ENCODE peak calls at places on chromosomes 1 and 21, in ten cellular contexts. I is upper lobe of right lung, D is GM23248, C is endothelial cell of umbilical vein, A is fibroblast of lung, Q is spleen, O is aorta, W is colonic mucosa, R is PC-9, K is BE2C. F is an unnamed sample.
A peak's percentile ranks its signal among the peaks of the same experiment; 100 is the strongest.

GRCh38 chr1:59593798-59594790 is 220.7 kb upstream of the HOOK1 start:
- DNase-seq in I (no peak), D (no peak), C (no peak), A (no peak), Q (no peak), O (no peak), W (no peak), R (no peak), K (no peak), F (no peak)

GRCh38 chr1:206507395-206508129 is at the start of gene RASSF5:
- DNase-seq in I (peak; percentile 96), D (peak; percentile 77), C (peak; percentile 29), A (peak; percentile 64), Q (peak; percentile 95), O (peak; percentile 96), W (peak; percentile 87), R (peak; percentile 89), K (no peak), F (no peak)

GRCh38 chr21:39168800-39169199 is 14.5 kb downstream of the PSMG1 start:
- DNase-seq in I (no peak), D (no peak), C (no peak), A (no peak), Q (no peak), O (no peak), W (no peak), R (no peak), K (no peak), F (no peak)

GRCh38 chr21:33969600-33969999 is 54.0 kb upstream of the ATP5PO start:
- DNase-seq in I (no peak), D (no peak), C (no peak), A (no peak), Q (no peak), O (no peak), W (no peak), R (no peak), K (no peak), F (no peak)

GRCh38 chr21:32569261-32570230 is 15.8 kb downstream of the TCP10L start:
- DNase-seq in I (peak; percentile 89), D (peak; percentile 88), C (peak; percentile 87), A (peak; percentile 80), Q (peak; percentile 90), O (peak; percentile 90), W (peak; percentile 83), R (peak; percentile 68), K (peak; percentile 77), F (peak; percentile 90)

GRCh38 chr1:229029644-229030235 is 241.2 kb upstream of the RAB4A start:
- DNase-seq in I (no peak), D (peak; percentile 44), C (no peak), A (no peak), Q (no peak), O (no peak), W (no peak), R (no peak), K (no peak), F (no peak)

GRCh38 chr1:117646007-117646913 is 40.4 kb downstream of the TENT5C start:
- DNase-seq in I (no peak), D (peak; percentile 33), C (no peak), A (no peak), Q (no peak), O (no peak), W (peak; percentile 63), R (no peak), K (no peak), F (no peak)

GRCh38 chr1:107358611-107359342 is 217.9 kb downstream of the NTNG1 start:
- DNase-seq in I (no peak), D (peak; percentile 18), C (no peak), A (peak; percentile 14), Q (no peak), O (no peak), W (no peak), R (no peak), K (no peak), F (no peak)

GRCh38 chr1:91889717-91890459 is 3.9 kb upstream of the TGFBR3 start:
- DNase-seq in I (no peak), D (peak; percentile 52), C (peak; percentile 44), A (peak; percentile 53), Q (no peak), O (no peak), W (no peak), R (peak; percentile 19), K (no peak), F (no peak)

GRCh38 chr1:245234217-245235120 is 79.7 kb downstream of the KIF26B start:
- DNase-seq in I (peak; percentile 62), D (no peak), C (no peak), A (peak; percentile 32), Q (no peak), O (no peak), W (no peak), R (no peak), K (no peak), F (peak; percentile 12)

GRCh38 chr1:18539171-18539570 is 58.4 kb downstream of the KLHDC7A start:
- DNase-seq in I (peak; percentile 85), D (no peak), C (no peak), A (no peak), Q (no peak), O (peak; percentile 9), W (no peak), R (no peak), K (no peak), F (no peak)

GRCh38 chr1:170262540-170262939 is 116.8 kb downstream of the NTMT2 start:
- DNase-seq in I (no peak), D (peak; percentile 10), C (no peak), A (peak; percentile 16), Q (no peak), O (no peak), W (no peak), R (no peak), K (no peak), F (no peak)

GRCh38 chr1:161013104-161013590 is 7.8 kb downstream of the F11R start:
- DNase-seq in I (peak; percentile 37), D (peak; percentile 39), C (no peak), A (no peak), Q (no peak), O (no peak), W (no peak), R (no peak), K (no peak), F (no peak)

DNA sequence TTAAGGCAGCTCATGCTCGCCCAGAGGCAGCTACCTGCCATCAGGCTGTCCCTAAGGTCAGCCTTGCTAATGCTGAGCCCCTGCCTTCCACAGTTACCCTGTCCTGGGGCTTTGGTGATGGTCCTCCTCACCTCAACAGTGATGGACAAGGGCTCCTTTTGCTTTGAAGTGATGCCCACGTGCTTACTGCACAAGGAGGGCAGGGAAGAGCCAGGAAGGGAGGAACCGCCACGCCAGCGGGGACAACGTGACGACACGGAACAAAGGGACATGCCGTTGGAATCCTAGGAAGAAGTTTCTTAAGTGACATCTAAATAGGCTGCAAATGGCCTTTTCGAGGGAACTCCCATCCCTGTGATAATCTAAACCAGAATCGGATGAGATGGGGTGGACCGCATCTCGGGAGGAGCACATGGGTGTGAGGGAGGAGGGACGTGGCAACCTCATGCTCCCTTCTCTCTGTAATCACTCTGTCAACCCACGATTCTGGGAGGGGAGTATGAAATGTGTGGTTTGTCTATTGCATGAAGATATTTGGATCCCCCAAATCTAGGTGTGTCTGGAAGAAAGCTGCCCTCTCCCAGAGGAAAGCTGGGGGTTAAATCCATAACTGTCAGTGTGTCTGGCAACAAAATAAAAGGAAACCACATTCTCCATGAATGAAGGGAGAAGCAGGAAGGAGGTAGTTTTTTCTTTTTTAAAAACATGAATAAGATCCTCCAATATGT is 110.9 kb upstream of the IRF2BP2 start:
- DNase-seq in I (no peak), D (peak; percentile 30), C (no peak), A (no peak), Q (no peak), O (no peak), W (no peak), R (no peak), K (no peak), F (no peak)
- H3K4me1 ChIP-seq in I (peaks cover 90% of the 10 kb centered on the region), D (peaks cover 44% of the 10 kb centered on the region), C (peaks cover 82% of the 10 kb centered on the region), A (peaks cover 43% of the 10 kb centered on the region), Q (peaks cover 76% of the 10 kb centered on the region), O (peaks cover 11% of the 10 kb centered on the region), W (peaks cover 45% of the 10 kb centered on the region), R (peaks cover 48% of the 10 kb centered on the region), K (peaks cover 54% of the 10 kb centered on the region), F (peaks cover 22% of the 10 kb centered on the region)

DNA sequence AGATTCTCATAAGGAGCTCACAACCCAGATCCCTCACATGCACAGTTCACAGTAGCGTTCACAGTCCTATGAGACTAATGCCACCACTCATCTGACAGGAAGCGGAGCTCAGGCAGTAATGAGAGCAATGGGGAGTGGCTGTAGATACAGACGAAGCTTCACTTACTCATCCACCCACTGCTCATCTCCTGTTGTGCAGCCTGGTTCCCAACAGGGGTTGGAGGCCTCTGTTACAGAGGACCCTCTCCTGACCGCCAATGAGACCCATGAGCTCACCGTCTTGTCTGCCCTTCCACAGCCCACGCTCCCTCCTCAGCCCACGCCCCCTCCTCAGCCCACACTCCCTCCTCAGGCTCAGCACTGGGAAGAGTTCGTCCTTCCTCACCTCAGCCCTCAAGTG is 39.6 kb downstream of the RSPH1 start:
- DNase-seq in I (no peak), D (no peak), C (no peak), A (no peak), Q (peak; percentile 62), O (no peak), W (no peak), R (no peak), K (no peak), F (no peak)
- H3K4me1 ChIP-seq in I (no peaks in the 10 kb centered on the region), D (no peaks in the 10 kb centered on the region), C (no peaks in the 10 kb centered on the region), A (no peaks in the 10 kb centered on the region), Q (peaks cover 22% of the 10 kb centered on the region), O (no peaks in the 10 kb centered on the region), W (peaks cover 12% of the 10 kb centered on the region), R (no peaks in the 10 kb centered on the region), K (no peaks in the 10 kb centered on the region), F (no peaks in the 10 kb centered on the region)

GRCh38 chr1:209965996-209966395 is 28.0 kb downstream of the SYT14 start:
- DNase-seq in I (no peak), D (no peak), C (no peak), A (no peak), Q (no peak), O (no peak), W (no peak), R (no peak), K (no peak), F (no peak)

GRCh38 chr1:209960926-209961325 is 22.9 kb downstream of the SYT14 start:
- DNase-seq in I (no peak), D (no peak), C (no peak), A (no peak), Q (no peak), O (no peak), W (no peak), R (no peak), K (no peak), F (no peak)

DNA sequence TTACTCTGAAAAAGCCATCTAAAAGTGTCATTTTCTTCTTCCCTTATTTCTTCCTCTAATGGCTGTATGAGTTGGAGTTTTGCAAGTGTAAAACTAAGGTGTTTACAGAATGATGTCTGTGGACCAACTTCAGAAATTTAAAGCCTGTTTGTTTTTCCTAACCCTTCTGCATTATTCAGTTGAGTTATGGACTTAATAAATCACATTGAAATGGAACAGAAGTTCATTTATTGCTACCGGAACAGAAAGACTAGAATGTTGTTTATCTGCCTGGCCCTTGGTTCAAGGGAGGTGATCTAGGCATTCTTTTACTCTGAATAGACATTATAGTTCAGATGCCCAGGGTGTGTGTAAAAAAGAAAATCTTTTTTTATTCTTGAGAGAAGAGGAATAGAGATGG is 24.8 kb downstream of the SYT14 start:
- DNase-seq in I (no peak), D (no peak), C (no peak), A (no peak), Q (no peak), O (no peak), W (no peak), R (no peak), K (no peak), F (no peak)
- H3K4me1 ChIP-seq in I (no peaks in the 10 kb centered on the region), D (no peaks in the 10 kb centered on the region), C (no peaks in the 10 kb centered on the region), A (no peaks in the 10 kb centered on the region), Q (no peaks in the 10 kb centered on the region), O (no peaks in the 10 kb centered on the region), W (no peaks in the 10 kb centered on the region), R (no peaks in the 10 kb centered on the region), K (no peaks in the 10 kb centered on the region), F (no peaks in the 10 kb centered on the region)

GRCh38 chr1:50873458-50874187 is 86.4 kb downstream of the FAF1 start:
- DNase-seq in I (no peak), D (peak; percentile 38), C (peak; percentile 74), A (peak; percentile 72), Q (peak; percentile 82), O (no peak), W (peak; percentile 86), R (peak; percentile 63), K (peak; percentile 52), F (peak; percentile 53)
- H3K4me1 ChIP-seq in I (no peaks in the 10 kb centered on the region), D (no peaks in the 10 kb centered on the region), C (no peaks in the 10 kb centered on the region), A (no peaks in the 10 kb centered on the region), Q (peaks cover 9% of the 10 kb centered on the region), O (no peaks in the 10 kb centered on the region), W (no peaks in the 10 kb centered on the region), R (no peaks in the 10 kb centered on the region), K (no peaks in the 10 kb centered on the region), F (peaks cover 2% of the 10 kb centered on the region)